ENCODE peak calls at places on chromosomes 5 and 9, in nine cellular contexts. K, O, A, Y, F, N, W, C and M are unnamed samples.

GRCh38 chr9:138052635-138053320 is 175.2 kb downstream of the CACNA1B start:
- DNase-seq in K (no peak), O (no peak), A (no peak), Y (no peak), F (no peak), N (no peak), W (no peak), C (no peak), M (no peak)

GRCh38 chr9:26310294-26310693 is 582.3 kb downstream of the CAAP1 start:
- DNase-seq in K (no peak), O (no peak), A (peak), Y (no peak), F (no peak), N (no peak), W (peak), C (no peak), M (no peak)

GRCh38 chr5:443239-444151 is 519 bp downstream of the EXOC3 start:
- DNase-seq in K (no peak), O (no peak), A (peak), Y (no peak), F (peak), N (no peak), W (no peak), C (no peak), M (no peak)

GRCh38 chr9:7507026-7507425 is 292.6 kb downstream of the DMAC1 start:
- DNase-seq in K (no peak), O (no peak), A (no peak), Y (no peak), F (no peak), N (no peak), W (no peak), C (no peak), M (no peak)

GRCh38 chr9:128828267-128828666 is 1.3 kb downstream of the SPOUT1 start:
- DNase-seq in K (no peak), O (no peak), A (no peak), Y (no peak), F (no peak), N (no peak), W (no peak), C (no peak), M (no peak)

GRCh38 chr5:39419830-39420229 is 5.0 kb downstream of the DAB2 start:
- DNase-seq in K (no peak), O (no peak), A (no peak), Y (no peak), F (no peak), N (no peak), W (no peak), C (no peak), M (no peak)

GRCh38 chr9:129944501-129945116 is 98.4 kb downstream of the FNBP1 start:
- DNase-seq in K (no peak), O (no peak), A (no peak), Y (no peak), F (peak), N (no peak), W (no peak), C (no peak), M (no peak)

GRCh38 chr5:3854069-3854741 is 258.6 kb downstream of the IRX1 start:
- DNase-seq in K (no peak), O (no peak), A (no peak), Y (no peak), F (no peak), N (no peak), W (no peak), C (no peak), M (no peak)

GRCh38 chr9:127802576-127803443 is at the start of gene FPGS:
- DNase-seq in K (peak), O (peak), A (peak), Y (peak), F (peak), N (peak), W (no peak), C (peak), M (peak)

GRCh38 chr5:73617510-73618279 is 8.3 kb upstream of the ARHGEF28 start:
- DNase-seq in K (no peak), O (peak), A (peak), Y (no peak), F (no peak), N (no peak), W (no peak), C (no peak), M (peak)

GRCh38 chr9:128007566-128008138 is 26.9 kb upstream of the EEIG1 start:
- DNase-seq in K (no peak), O (peak), A (peak), Y (no peak), F (peak), N (peak), W (peak), C (no peak), M (peak)

DNA sequence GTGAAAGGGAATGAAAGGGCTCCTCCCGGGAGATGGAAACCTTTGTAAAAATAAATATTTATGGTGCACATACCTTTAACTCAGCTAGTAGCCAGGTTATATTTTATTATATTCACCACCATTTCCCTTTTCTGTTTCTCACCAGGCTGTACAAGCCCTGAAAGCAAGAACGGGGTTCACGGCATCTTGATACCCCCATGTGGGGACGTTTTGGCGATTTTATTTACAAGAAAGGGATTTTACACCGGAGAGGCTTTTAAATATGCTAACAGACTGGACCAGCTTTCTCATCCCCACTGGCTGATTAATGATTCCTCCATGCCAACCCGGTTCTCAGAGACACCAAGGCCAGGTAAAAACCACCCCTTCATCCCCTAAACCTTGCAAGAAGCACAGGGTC is 19.2 kb downstream of the IL12B start:
- DNase-seq in K (no peak), O (no peak), A (no peak), Y (no peak), F (no peak), N (no peak), W (no peak), C (no peak), M (no peak)
- H3K4me3 ChIP-seq in K (peak), O (peak), A (no peak), Y (no peak), F (no peak), N (no peak), W (peak), C (no peak), M (no peak)

GRCh38 chr9:30935730-30936129 is 1448.7 kb upstream of the ACO1 start:
- DNase-seq in K (no peak), O (no peak), A (no peak), Y (no peak), F (no peak), N (no peak), W (no peak), C (no peak), M (no peak)
- TF ChIP-seq CTCF in K (no peak), O (no peak), A (no peak), Y (no peak), F (no peak), N (no peak), W (no peak), C (no peak), M (no peak)

GRCh38 chr5:135034186-135034962 is at the start of gene PITX1:
- DNase-seq in K (peak), O (peak), A (no peak), Y (peak), F (peak), N (peak), W (no peak), C (no peak), M (no peak)
- H3K4me3 ChIP-seq in K (peak), O (peak), A (peak), Y (peak), F (peak), N (peak), W (no peak), C (peak), M (peak)

DNA sequence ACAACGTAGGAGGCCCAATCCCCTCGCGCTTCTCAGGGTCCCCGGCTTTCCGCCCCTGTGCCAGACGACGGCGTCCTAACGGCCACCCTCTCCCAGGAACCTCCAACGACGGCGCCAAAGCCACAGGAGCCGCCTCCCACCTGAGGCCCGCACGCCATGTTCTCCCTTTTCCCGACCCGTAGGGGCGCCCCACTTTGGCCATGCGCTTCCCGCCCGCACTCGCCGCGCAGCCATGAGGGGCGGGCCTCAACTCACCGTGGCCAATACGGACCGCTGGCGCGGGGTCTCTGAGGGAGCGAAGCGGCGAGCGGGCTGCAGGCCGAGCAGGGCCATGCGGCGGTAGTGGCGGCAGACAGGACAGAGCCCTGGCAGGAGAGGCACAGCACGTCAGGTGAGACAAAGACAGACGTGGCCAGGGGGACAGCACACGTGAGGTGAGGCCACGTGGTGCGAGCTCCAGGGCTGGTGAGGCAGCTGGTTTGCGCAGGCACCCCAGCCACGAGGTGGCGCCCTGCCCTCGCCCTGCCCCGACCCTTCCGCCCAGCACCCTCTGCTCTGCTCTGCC is 1005.5 kb upstream of the PTPRD start:
- DNase-seq in K (peak), O (no peak), A (no peak), Y (peak), F (no peak), N (no peak), W (no peak), C (no peak), M (no peak)
- TF ChIP-seq CTCF in K (peak), O (no peak), A (no peak), Y (no peak), F (no peak), N (no peak), W (no peak), C (no peak), M (no peak)

GRCh38 chr5:78591972-78592700 is 56.4 kb downstream of the LHFPL2 start:
- DNase-seq in K (peak), O (no peak), A (peak), Y (no peak), F (no peak), N (no peak), W (no peak), C (no peak), M (no peak)
- H3K4me3 ChIP-seq in K (no peak), O (no peak), A (no peak), Y (no peak), F (no peak), N (no peak), W (no peak), C (no peak), M (no peak)

DNA sequence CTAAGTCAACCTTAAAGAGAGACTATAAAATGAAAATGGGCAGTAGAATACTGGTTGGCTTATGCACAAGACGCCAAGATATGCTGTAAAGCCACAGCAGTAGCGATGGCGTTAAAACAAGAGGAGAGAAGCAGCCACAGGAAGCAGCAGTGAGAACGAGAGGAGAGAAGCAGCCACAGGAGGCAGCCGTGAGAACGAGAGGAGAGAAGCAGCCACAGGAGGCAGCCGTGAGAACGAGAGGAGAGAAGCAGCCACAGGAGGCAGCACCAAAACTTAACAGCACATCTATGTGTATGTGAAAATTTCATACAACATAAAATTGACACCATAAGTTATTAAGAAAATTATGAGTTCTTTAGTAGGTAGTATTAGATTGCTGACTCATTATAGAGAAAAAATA is 2318.6 kb upstream of the ACO1 start:
- DNase-seq in K (no peak), O (no peak), A (no peak), Y (no peak), F (no peak), N (no peak), W (no peak), C (no peak), M (no peak)
- TF ChIP-seq CTCF in K (peak), O (no peak), A (no peak), Y (no peak), F (no peak), N (no peak), W (peak), C (no peak), M (no peak)

GRCh38 chr9:34456746-34457145 is 1.6 kb downstream of the FAM219A start:
- DNase-seq in K (no peak), O (no peak), A (no peak), Y (no peak), F (no peak), N (no peak), W (no peak), C (no peak), M (no peak)
- H3K4me3 ChIP-seq in K (peak), O (peak), A (no peak), Y (peak), F (no peak), N (no peak), W (peak), C (peak), M (peak)

GRCh38 chr9:133995012-133995896 is 3.1 kb upstream of the VAV2 start:
- DNase-seq in K (peak), O (no peak), A (no peak), Y (no peak), F (no peak), N (no peak), W (no peak), C (no peak), M (no peak)
- TF ChIP-seq CTCF in K (peak), O (peak), A (no peak), Y (no peak), F (no peak), N (no peak), W (peak), C (no peak), M (peak)